ENCODE peak calls at places on chromosomes 7 and 10, in four cellular contexts. G, L, V and Y are unnamed samples.

GRCh38 chr10:90930971-90931841 is 10.3 kb upstream of the ANKRD1 start:
- DNase-seq in L (peak; percentile 58), V (no peak), G (peak; percentile 98), Y (no peak)

GRCh38 chr7:7870590-7870989 is 98.0 kb upstream of the GLCCI1 start:
- DNase-seq in L (no peak), G (no peak), V (no peak), Y (no peak)

GRCh38 chr7:158584392-158584791 is 3.2 kb downstream of the PTPRN2 start:
- DNase-seq in V (no peak), L (no peak), G (no peak), Y (no peak)

GRCh38 chr10:98396096-98397053 is 18.6 kb downstream of the PYROXD2 start:
- DNase-seq in G (no peak), L (no peak), V (no peak), Y (no peak)

GRCh38 chr10:48509061-48509772 is 95.7 kb downstream of the ARHGAP22 start:
- DNase-seq in V (peak; percentile 68), L (no peak), G (no peak), Y (no peak)

GRCh38 chr10:94123253-94123995 is 129.7 kb downstream of the PLCE1 start:
- DNase-seq in G (peak; percentile 79), V (no peak), L (no peak), Y (no peak)

GRCh38 chr10:132264966-132265877 is 42.5 kb downstream of the STK32C start:
- DNase-seq in L (no peak), V (no peak), G (peak; percentile 12), Y (no peak)

GRCh38 chr10:85642421-85643170 is 724.0 kb downstream of the GRID1 start:
- DNase-seq in L (no peak), V (no peak), G (peak; percentile 66), Y (no peak)

GRCh38 chr7:70183278-70183677 is 585.0 kb downstream of the AUTS2 start:
- DNase-seq in V (no peak), G (no peak), L (no peak), Y (no peak)

GRCh38 chr10:118729641-118730258 is 25.0 kb downstream of the CACUL1 start:
- DNase-seq in V (no peak), L (no peak), G (no peak), Y (peak; percentile 58)

DNA sequence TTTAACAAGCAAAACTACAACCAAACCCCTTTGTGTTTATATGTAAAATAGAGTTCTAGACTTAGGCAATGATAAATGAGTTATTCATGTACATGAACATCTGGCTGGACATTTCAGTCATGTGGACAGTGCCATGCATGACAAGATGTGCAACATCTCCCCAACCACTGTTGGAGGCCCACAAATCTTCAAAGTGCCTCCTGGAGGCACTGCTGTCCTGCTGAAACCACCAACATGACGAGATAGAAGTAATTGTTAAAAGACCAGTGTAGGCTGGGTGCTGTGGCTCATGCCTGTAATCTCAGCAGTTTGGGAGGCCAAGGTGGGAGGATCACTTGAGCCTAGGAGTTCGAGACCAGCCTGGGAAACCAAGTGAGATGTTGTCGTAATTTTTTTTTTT is 18.5 kb downstream of the PPIA start:
- DNase-seq in V (no peak), L (no peak), G (no peak), Y (no peak)
- TF ChIP-seq CTCF in V (no peak), L (no peak), G (no peak), Y (no peak)

DNA sequence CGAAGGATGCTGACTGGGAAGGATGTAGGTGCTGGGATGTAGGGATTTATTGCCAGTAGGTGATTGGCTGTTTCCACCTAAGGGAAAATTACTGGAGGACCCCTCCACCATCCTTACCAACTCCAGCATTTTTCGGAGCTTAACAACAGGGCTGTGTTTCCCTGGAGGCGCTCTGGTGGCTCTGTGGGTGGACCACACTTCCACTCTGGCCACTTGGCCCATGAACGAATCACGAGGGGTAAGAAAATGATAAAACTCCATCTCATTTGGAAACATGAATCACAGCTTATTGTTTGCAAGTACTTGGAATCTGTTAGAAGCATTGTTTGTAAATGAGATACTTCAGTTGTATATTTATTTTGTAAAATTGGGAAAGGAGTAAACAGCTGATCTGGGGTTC is 3.0 kb downstream of the DOCK1 start:
- DNase-seq in G (no peak), V (no peak), L (no peak), Y (no peak)
- TF ChIP-seq CTCF in G (no peak), V (no peak), L (no peak), Y (no peak)

GRCh38 chr10:123993534-123994416 is 99.6 kb downstream of the CHST15 start:
- DNase-seq in G (no peak), V (no peak), L (no peak), Y (peak; percentile 40)

GRCh38 chr10:123995082-123995460 is 98.3 kb downstream of the CHST15 start:
- DNase-seq in L (no peak), G (no peak), V (peak; percentile 74), Y (peak; percentile 44)

GRCh38 chr10:123995461-123996131 is 97.8 kb downstream of the CHST15 start:
- DNase-seq in L (peak; percentile 31), V (peak; percentile 77), G (peak; percentile 62), Y (peak; percentile 71)

GRCh38 chr10:123996302-123996701 is 97.1 kb downstream of the CHST15 start:
- DNase-seq in G (no peak), V (no peak), L (no peak), Y (no peak)

DNA sequence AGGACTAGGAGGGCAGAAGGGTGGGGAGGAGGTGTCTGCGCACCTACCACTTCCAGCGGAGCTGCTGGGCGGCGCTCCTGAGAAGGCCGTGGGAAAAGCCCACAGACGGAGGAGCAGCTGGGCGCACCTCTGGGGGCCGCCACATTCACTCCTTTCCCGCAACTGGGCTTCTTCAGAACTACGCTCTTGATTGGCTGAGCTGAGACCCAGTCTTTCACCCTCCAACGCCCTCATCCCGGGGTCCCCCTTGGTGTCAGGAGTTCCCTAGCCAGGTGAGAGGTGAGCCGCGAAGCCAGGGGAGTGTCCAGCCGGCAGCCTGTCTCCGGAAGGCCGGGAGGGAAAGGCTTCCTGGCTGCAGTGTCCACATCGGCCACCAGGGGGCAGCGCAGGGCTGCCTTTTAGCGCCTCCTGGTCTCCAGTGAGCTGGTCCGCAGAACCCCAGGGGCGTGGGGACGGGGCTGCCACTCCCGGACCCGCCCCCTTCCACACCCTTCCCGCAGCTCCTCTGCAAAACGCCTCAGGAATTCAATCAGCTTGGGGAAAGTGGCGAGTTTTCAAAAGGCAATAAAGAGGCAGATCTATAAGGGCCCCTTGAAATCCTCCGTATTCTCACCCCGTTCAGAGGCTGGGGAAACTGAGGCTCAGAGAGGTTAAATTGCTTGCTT is 98.8 kb downstream of the CHST15 start:
- DNase-seq in G (peak; percentile 59), L (peak; percentile 84), V (peak; percentile 91), Y (peak; percentile 84)
- TF ChIP-seq CTCF in G (peak; percentile 99), L (peak; percentile 99), V (peak; percentile 99), Y (peak; percentile 98)

GRCh38 chr10:101807158-101807557 is 11.1 kb downstream of the OGA start:
- DNase-seq in L (no peak), G (no peak), V (no peak), Y (no peak)
- TF ChIP-seq CTCF in L (no peak), G (no peak), V (no peak), Y (no peak)